ENCODE peak calls at places on chromosomes 11 and 22, in four cellular contexts. J, Z, B and D are unnamed samples.

GRCh38 chr11:85875505-85875904 is 20.3 kb downstream of the CCDC83 start:
- DNase-seq in J (no peak), Z (no peak), B (no peak), D (no peak)

GRCh38 chr11:60915250-60915914 is 1.4 kb downstream of the TMEM109 start:
- DNase-seq in J (no peak), Z (peak; percentile 69), B (no peak), D (peak; percentile 57)

GRCh38 chr11:45158891-45159605 is 12.6 kb downstream of the PRDM11 start:
- DNase-seq in J (no peak), Z (no peak), B (no peak), D (no peak)

GRCh38 chr11:45751430-45751829 is 53.5 kb upstream of the SLC35C1 start:
- DNase-seq in J (no peak), Z (no peak), B (peak; percentile 23), D (no peak)

GRCh38 chr11:4459470-4459869 is 10.4 kb downstream of the OR52K2 start:
- DNase-seq in J (peak; percentile 93), Z (no peak), B (no peak), D (no peak)

GRCh38 chr22:30875481-30876215 is 92.9 kb downstream of the MORC2 start:
- DNase-seq in J (no peak), Z (no peak), B (no peak), D (no peak)

GRCh38 chr11:117300301-117300700 is 9.2 kb downstream of the BACE1-AS start:
- DNase-seq in J (no peak), Z (no peak), B (no peak), D (no peak)

GRCh38 chr22:29202231-29203192 is 3.2 kb upstream of the EMID1 start:
- DNase-seq in J (peak; percentile 56), Z (peak; percentile 91), B (peak; percentile 65), D (peak; percentile 78)

GRCh38 chr11:31267720-31268119 is 101.8 kb downstream of the DCDC1 start:
- DNase-seq in J (no peak), Z (no peak), B (no peak), D (no peak)

DNA sequence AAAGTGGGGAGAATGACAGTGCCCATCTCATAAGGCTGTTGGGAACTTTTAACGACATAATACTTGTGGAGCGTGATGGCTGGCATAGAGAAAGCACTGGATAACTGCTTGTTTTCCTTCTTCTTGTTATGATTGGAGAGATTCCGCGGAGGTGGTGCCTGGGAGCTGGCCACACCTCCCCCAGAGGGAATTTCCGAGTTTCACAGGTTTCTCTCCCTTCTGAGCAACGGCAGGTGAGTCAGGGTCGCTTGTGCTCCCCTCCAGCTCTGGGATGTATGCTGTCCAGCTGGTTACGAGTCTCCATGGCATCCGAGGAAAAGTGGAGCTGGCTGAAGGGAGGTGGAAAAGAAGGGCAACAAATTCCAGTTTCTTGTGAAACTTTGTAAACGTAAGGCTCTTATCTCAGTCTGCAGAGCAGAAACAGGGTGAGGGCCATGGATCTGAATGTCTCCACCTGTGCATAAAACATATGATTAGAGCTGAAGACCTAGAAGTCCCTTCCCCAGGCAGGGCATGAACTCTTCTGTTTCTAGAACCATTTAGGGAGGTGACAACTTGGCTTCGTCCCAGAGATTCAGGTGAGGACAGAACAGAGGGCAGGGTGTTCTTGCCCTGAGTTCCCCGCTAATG is 10.0 kb upstream of the PLET1 start:
- DNase-seq in J (no peak), Z (no peak), B (peak; percentile 67), D (no peak)
- TF ChIP-seq SPI1 in J (no peak), Z (no peak), B (no peak), D (no peak)

GRCh38 chr11:62492586-62492985 is 54.0 kb downstream of the AHNAK start:
- DNase-seq in J (no peak), Z (no peak), B (no peak), D (no peak)

GRCh38 chr11:62496676-62497075 is 49.9 kb downstream of the AHNAK start:
- DNase-seq in J (no peak), Z (no peak), B (no peak), D (no peak)

GRCh38 chr11:62493801-62494200 is 52.8 kb downstream of the AHNAK start:
- DNase-seq in J (no peak), Z (no peak), B (no peak), D (no peak)

GRCh38 chr11:62491571-62492329 is 54.9 kb downstream of the AHNAK start:
- DNase-seq in J (no peak), Z (no peak), B (peak; percentile 65), D (no peak)

DNA sequence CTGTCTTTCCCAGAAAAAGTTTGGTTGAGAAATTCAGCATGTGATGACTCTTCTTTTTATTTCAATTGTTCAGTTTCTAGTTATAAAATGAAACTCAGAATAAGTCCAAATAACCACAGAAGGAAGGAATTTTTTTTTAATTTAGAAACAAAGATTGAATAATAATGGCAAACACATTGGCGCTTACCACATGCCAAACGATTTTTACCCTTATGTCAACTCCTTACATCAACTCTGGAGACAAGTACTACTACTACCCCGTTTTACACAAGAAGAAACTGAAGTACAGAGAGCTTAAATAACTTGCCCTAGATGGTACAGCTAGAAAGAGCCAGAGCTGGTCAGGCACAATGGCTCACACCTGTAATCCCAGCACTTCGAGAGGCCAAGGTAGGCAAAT is 52.4 kb downstream of the AHNAK start:
- DNase-seq in J (no peak), Z (no peak), B (no peak), D (no peak)
- TF ChIP-seq SPI1 in J (no peak), Z (no peak), B (no peak), D (no peak)

DNA sequence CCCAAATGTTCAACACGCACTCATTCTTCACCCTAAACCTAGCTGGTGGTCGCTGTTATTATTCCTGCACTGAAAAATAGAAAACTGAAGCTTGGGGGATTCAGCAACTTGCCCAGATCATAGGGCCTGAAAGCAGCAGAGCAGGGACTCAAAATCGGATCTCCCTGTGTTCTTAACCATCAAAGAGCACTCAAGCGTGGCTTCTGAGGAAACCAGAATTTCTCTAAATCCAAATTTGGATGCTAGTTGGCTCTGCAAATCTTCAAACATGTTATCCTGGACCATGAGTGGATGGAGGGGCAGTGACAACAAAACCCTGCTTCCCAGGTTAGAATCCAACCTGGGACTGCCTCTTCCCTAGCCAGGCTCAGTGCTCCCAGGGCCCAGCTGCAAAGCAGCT is 11.6 kb upstream of the ARAP1 start:
- DNase-seq in J (no peak), Z (no peak), B (no peak), D (no peak)
- TF ChIP-seq SPI1 in J (no peak), Z (no peak), B (no peak), D (no peak)

GRCh38 chr11:105769627-105770026 is 159.8 kb downstream of the GRIA4 start:
- DNase-seq in J (no peak), Z (no peak), B (no peak), D (no peak)

DNA sequence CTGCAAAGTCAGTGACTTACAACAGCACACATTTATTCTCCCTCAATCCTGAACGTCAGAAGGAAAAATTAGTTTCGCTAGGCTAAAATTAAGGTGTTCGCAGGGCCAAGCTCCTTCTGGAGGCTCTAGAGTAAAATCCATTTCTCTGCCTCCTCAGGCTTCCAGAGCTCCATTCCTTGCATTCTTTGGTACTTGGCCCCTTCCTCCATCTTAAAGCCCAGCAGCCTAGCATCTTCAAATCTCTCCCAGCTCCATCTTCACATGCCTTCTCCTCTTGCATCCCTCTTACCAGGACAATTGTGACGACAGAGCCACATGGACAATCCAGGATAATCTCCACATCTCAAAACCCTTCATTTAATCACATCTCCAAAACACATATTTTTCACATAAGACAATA is 165.0 kb downstream of the GRIA4 start:
- DNase-seq in J (no peak), Z (no peak), B (no peak), D (no peak)
- TF ChIP-seq SPI1 in J (no peak), Z (no peak), B (no peak), D (no peak)